ENCODE peak calls at places on chromosomes 5 and 9, in five cellular contexts. N, G, B, S and P are unnamed samples.

GRCh38 chr5:53397845-53398244 is 82.6 kb upstream of the FST start:
- DNase-seq in N (peak), G (peak), B (no peak), S (no peak), P (peak)

GRCh38 chr5:140252470-140253126 is 50.3 kb downstream of the PFDN1 start:
- DNase-seq in N (no peak), G (no peak), B (no peak), S (no peak), P (no peak)

GRCh38 chr9:113154471-113154870 is 3.7 kb downstream of the SLC31A2 start:
- DNase-seq in N (peak), G (peak), B (no peak), S (no peak), P (peak)

GRCh38 chr5:68435611-68436010 is 220.1 kb downstream of the PIK3R1 start:
- DNase-seq in N (no peak), G (no peak), B (no peak), S (no peak), P (no peak)

GRCh38 chr5:42759456-42759855 is 2.8 kb downstream of the CCDC152 start:
- DNase-seq in N (no peak), G (peak), B (no peak), S (no peak), P (no peak)

GRCh38 chr9:130962418-130963316 is 23.6 kb upstream of the FIBCD1 start:
- DNase-seq in N (peak), G (peak), B (no peak), S (no peak), P (peak)

GRCh38 chr5:56155992-56156584 is 77.0 kb downstream of the ANKRD55 start:
- DNase-seq in N (no peak), G (no peak), B (no peak), S (no peak), P (no peak)

GRCh38 chr5:72355706-72356299 is 35.6 kb downstream of the PTCD2 start:
- DNase-seq in N (peak), G (peak), B (peak), S (no peak), P (peak)

GRCh38 chr5:132814441-132815294 is 1.6 kb downstream of the SOWAHA start:
- DNase-seq in N (no peak), G (no peak), B (no peak), S (no peak), P (no peak)

GRCh38 chr5:109409061-109409843 is 522 bp downstream of the PJA2 start:
- DNase-seq in N (peak), G (peak), B (no peak), S (peak), P (peak)

GRCh38 chr5:531749-532315 is 7.6 kb upstream of the SLC9A3 start:
- DNase-seq in N (no peak), G (no peak), B (no peak), S (peak), P (no peak)

GRCh38 chr5:83368317-83368716 is 103.2 kb upstream of the VCAN start:
- DNase-seq in N (peak), G (peak), B (no peak), S (no peak), P (peak)